ENCODE peak calls at places on chromosome 17, in ten cellular contexts. One of them, this sample, is unnamed.

GRCh38 chr17:72303787-72304733 is 183.2 kb downstream of the SOX9 start:
- DNase-seq in activated naive CD4-positive, alpha-beta T cell: no peak
- DNase-seq in NCI-H774: no peak
- DNase-seq in GM03348: no peak
- DNase-seq in nephron progenitor cell: no peak
- DNase-seq in activated CD8-positive, alpha-beta T cell treated with anti-CD3 and anti-CD28 coated beads for 36 hours: no peak
- DNase-seq in substantia nigra: no peak
- DNase-seq in body of pancreas: no peak
- DNase-seq in H9: no peak
- DNase-seq in stimulated activated CD4-positive, alpha-beta T cell treated with anti-CD3 and anti-CD28 coated beads, Interleukin-12 subunit alpha, Interleukin-12 subunit beta, amount 100 ng/mL, for 48 hours: no peak
- DNase-seq in this sample: no peak

GRCh38 chr17:77281024-77281903 is 140.5 kb downstream of the SEC14L1 start:
- DNase-seq in activated naive CD4-positive, alpha-beta T cell: peak
- DNase-seq in NCI-H774: peak
- DNase-seq in GM03348: peak
- DNase-seq in nephron progenitor cell: peak
- DNase-seq in activated CD8-positive, alpha-beta T cell treated with anti-CD3 and anti-CD28 coated beads for 36 hours: peak
- DNase-seq in substantia nigra: no peak
- DNase-seq in body of pancreas: peak
- DNase-seq in H9: peak
- DNase-seq in stimulated activated CD4-positive, alpha-beta T cell treated with anti-CD3 and anti-CD28 coated beads, Interleukin-12 subunit alpha, Interleukin-12 subunit beta, amount 100 ng/mL, for 48 hours: peak
- DNase-seq in this sample: peak

GRCh38 chr17:17379197-17379991 is 76.2 kb downstream of the NT5M start:
- DNase-seq in activated naive CD4-positive, alpha-beta T cell: no peak
- DNase-seq in NCI-H774: no peak
- DNase-seq in GM03348: no peak
- DNase-seq in nephron progenitor cell: no peak
- DNase-seq in activated CD8-positive, alpha-beta T cell treated with anti-CD3 and anti-CD28 coated beads for 36 hours: no peak
- DNase-seq in substantia nigra: no peak
- DNase-seq in body of pancreas: peak
- DNase-seq in H9: no peak
- DNase-seq in stimulated activated CD4-positive, alpha-beta T cell treated with anti-CD3 and anti-CD28 coated beads, Interleukin-12 subunit alpha, Interleukin-12 subunit beta, amount 100 ng/mL, for 48 hours: no peak
- DNase-seq in this sample: no peak

GRCh38 chr17:62188713-62189112 is 123.6 kb upstream of the MED13 start:
- DNase-seq in activated naive CD4-positive, alpha-beta T cell: no peak
- DNase-seq in NCI-H774: no peak
- DNase-seq in GM03348: no peak
- DNase-seq in nephron progenitor cell: no peak
- DNase-seq in activated CD8-positive, alpha-beta T cell treated with anti-CD3 and anti-CD28 coated beads for 36 hours: no peak
- DNase-seq in substantia nigra: no peak
- DNase-seq in body of pancreas: no peak
- DNase-seq in H9: no peak
- DNase-seq in stimulated activated CD4-positive, alpha-beta T cell treated with anti-CD3 and anti-CD28 coated beads, Interleukin-12 subunit alpha, Interleukin-12 subunit beta, amount 100 ng/mL, for 48 hours: no peak
- DNase-seq in this sample: no peak

GRCh38 chr17:39757931-39758873 is 20.5 kb downstream of the GRB7 start:
- DNase-seq in activated naive CD4-positive, alpha-beta T cell: no peak
- DNase-seq in NCI-H774: no peak
- DNase-seq in GM03348: no peak
- DNase-seq in nephron progenitor cell: no peak
- DNase-seq in activated CD8-positive, alpha-beta T cell treated with anti-CD3 and anti-CD28 coated beads for 36 hours: peak
- DNase-seq in substantia nigra: no peak
- DNase-seq in body of pancreas: no peak
- DNase-seq in H9: no peak
- DNase-seq in stimulated activated CD4-positive, alpha-beta T cell treated with anti-CD3 and anti-CD28 coated beads, Interleukin-12 subunit alpha, Interleukin-12 subunit beta, amount 100 ng/mL, for 48 hours: peak
- DNase-seq in this sample: no peak

GRCh38 chr17:7897773-7898172 is 9.2 kb downstream of the CHD3 start:
- DNase-seq in activated naive CD4-positive, alpha-beta T cell: no peak
- DNase-seq in NCI-H774: no peak
- DNase-seq in GM03348: peak
- DNase-seq in nephron progenitor cell: no peak
- DNase-seq in activated CD8-positive, alpha-beta T cell treated with anti-CD3 and anti-CD28 coated beads for 36 hours: peak
- DNase-seq in substantia nigra: no peak
- DNase-seq in body of pancreas: peak
- DNase-seq in H9: peak
- DNase-seq in stimulated activated CD4-positive, alpha-beta T cell treated with anti-CD3 and anti-CD28 coated beads, Interleukin-12 subunit alpha, Interleukin-12 subunit beta, amount 100 ng/mL, for 48 hours: no peak
- DNase-seq in this sample: no peak

GRCh38 chr17:78716814-78717393 is 65.2 kb downstream of the CYTH1 start:
- DNase-seq in activated naive CD4-positive, alpha-beta T cell: peak
- DNase-seq in NCI-H774: peak
- DNase-seq in GM03348: peak
- DNase-seq in nephron progenitor cell: no peak
- DNase-seq in activated CD8-positive, alpha-beta T cell treated with anti-CD3 and anti-CD28 coated beads for 36 hours: peak
- DNase-seq in substantia nigra: peak
- DNase-seq in body of pancreas: peak
- DNase-seq in H9: no peak
- DNase-seq in stimulated activated CD4-positive, alpha-beta T cell treated with anti-CD3 and anti-CD28 coated beads, Interleukin-12 subunit alpha, Interleukin-12 subunit beta, amount 100 ng/mL, for 48 hours: no peak
- DNase-seq in this sample: peak

GRCh38 chr17:49365667-49366066 is 3.6 kb upstream of the ZNF652 start:
- DNase-seq in activated naive CD4-positive, alpha-beta T cell: no peak
- DNase-seq in NCI-H774: no peak
- DNase-seq in GM03348: peak
- DNase-seq in nephron progenitor cell: no peak
- DNase-seq in activated CD8-positive, alpha-beta T cell treated with anti-CD3 and anti-CD28 coated beads for 36 hours: peak
- DNase-seq in substantia nigra: peak
- DNase-seq in body of pancreas: peak
- DNase-seq in H9: peak
- DNase-seq in stimulated activated CD4-positive, alpha-beta T cell treated with anti-CD3 and anti-CD28 coated beads, Interleukin-12 subunit alpha, Interleukin-12 subunit beta, amount 100 ng/mL, for 48 hours: no peak
- DNase-seq in this sample: no peak

GRCh38 chr17:38864636-38865398 is 5.0 kb upstream of the LASP1 start:
- DNase-seq in activated naive CD4-positive, alpha-beta T cell: no peak
- DNase-seq in NCI-H774: no peak
- DNase-seq in GM03348: no peak
- DNase-seq in nephron progenitor cell: no peak
- DNase-seq in activated CD8-positive, alpha-beta T cell treated with anti-CD3 and anti-CD28 coated beads for 36 hours: no peak
- DNase-seq in substantia nigra: no peak
- DNase-seq in body of pancreas: no peak
- DNase-seq in H9: peak
- DNase-seq in stimulated activated CD4-positive, alpha-beta T cell treated with anti-CD3 and anti-CD28 coated beads, Interleukin-12 subunit alpha, Interleukin-12 subunit beta, amount 100 ng/mL, for 48 hours: no peak
- DNase-seq in this sample: no peak

GRCh38 chr17:51355314-51356083 is 95.2 kb downstream of the UTP18 start:
- DNase-seq in activated naive CD4-positive, alpha-beta T cell: no peak
- DNase-seq in NCI-H774: peak
- DNase-seq in GM03348: peak
- DNase-seq in nephron progenitor cell: no peak
- DNase-seq in activated CD8-positive, alpha-beta T cell treated with anti-CD3 and anti-CD28 coated beads for 36 hours: no peak
- DNase-seq in substantia nigra: no peak
- DNase-seq in body of pancreas: no peak
- DNase-seq in H9: no peak
- DNase-seq in stimulated activated CD4-positive, alpha-beta T cell treated with anti-CD3 and anti-CD28 coated beads, Interleukin-12 subunit alpha, Interleukin-12 subunit beta, amount 100 ng/mL, for 48 hours: no peak
- DNase-seq in this sample: no peak

GRCh38 chr17:65085397-65085796 is 28.9 kb upstream of the GNA13 start:
- DNase-seq in activated naive CD4-positive, alpha-beta T cell: no peak
- DNase-seq in NCI-H774: no peak
- DNase-seq in GM03348: no peak
- DNase-seq in nephron progenitor cell: no peak
- DNase-seq in activated CD8-positive, alpha-beta T cell treated with anti-CD3 and anti-CD28 coated beads for 36 hours: no peak
- DNase-seq in substantia nigra: no peak
- DNase-seq in body of pancreas: no peak
- DNase-seq in H9: peak
- DNase-seq in stimulated activated CD4-positive, alpha-beta T cell treated with anti-CD3 and anti-CD28 coated beads, Interleukin-12 subunit alpha, Interleukin-12 subunit beta, amount 100 ng/mL, for 48 hours: no peak
- DNase-seq in this sample: no peak

GRCh38 chr17:28997811-28998210 is 8.0 kb downstream of the SEZ6 start:
- DNase-seq in activated naive CD4-positive, alpha-beta T cell: no peak
- DNase-seq in NCI-H774: peak
- DNase-seq in GM03348: no peak
- DNase-seq in nephron progenitor cell: no peak
- DNase-seq in activated CD8-positive, alpha-beta T cell treated with anti-CD3 and anti-CD28 coated beads for 36 hours: no peak
- DNase-seq in substantia nigra: no peak
- DNase-seq in body of pancreas: no peak
- DNase-seq in H9: no peak
- DNase-seq in stimulated activated CD4-positive, alpha-beta T cell treated with anti-CD3 and anti-CD28 coated beads, Interleukin-12 subunit alpha, Interleukin-12 subunit beta, amount 100 ng/mL, for 48 hours: no peak
- DNase-seq in this sample: no peak

GRCh38 chr17:58335779-58336455 is 7.3 kb upstream of the TSPOAP1 start:
- DNase-seq in activated naive CD4-positive, alpha-beta T cell: peak
- DNase-seq in NCI-H774: no peak
- DNase-seq in GM03348: no peak
- DNase-seq in nephron progenitor cell: no peak
- DNase-seq in activated CD8-positive, alpha-beta T cell treated with anti-CD3 and anti-CD28 coated beads for 36 hours: peak
- DNase-seq in substantia nigra: no peak
- DNase-seq in body of pancreas: no peak
- DNase-seq in H9: no peak
- DNase-seq in stimulated activated CD4-positive, alpha-beta T cell treated with anti-CD3 and anti-CD28 coated beads, Interleukin-12 subunit alpha, Interleukin-12 subunit beta, amount 100 ng/mL, for 48 hours: peak
- DNase-seq in this sample: no peak

GRCh38 chr17:82146663-82147654 is 48.9 kb upstream of the FASN start:
- DNase-seq in activated naive CD4-positive, alpha-beta T cell: no peak
- DNase-seq in NCI-H774: no peak
- DNase-seq in GM03348: no peak
- DNase-seq in nephron progenitor cell: no peak
- DNase-seq in activated CD8-positive, alpha-beta T cell treated with anti-CD3 and anti-CD28 coated beads for 36 hours: no peak
- DNase-seq in substantia nigra: no peak
- DNase-seq in body of pancreas: no peak
- DNase-seq in H9: no peak
- DNase-seq in stimulated activated CD4-positive, alpha-beta T cell treated with anti-CD3 and anti-CD28 coated beads, Interleukin-12 subunit alpha, Interleukin-12 subunit beta, amount 100 ng/mL, for 48 hours: no peak
- DNase-seq in this sample: no peak

GRCh38 chr17:57276621-57277020 is 20.3 kb downstream of the MSI2 start:
- DNase-seq in activated naive CD4-positive, alpha-beta T cell: no peak
- DNase-seq in NCI-H774: no peak
- DNase-seq in GM03348: no peak
- DNase-seq in nephron progenitor cell: no peak
- DNase-seq in activated CD8-positive, alpha-beta T cell treated with anti-CD3 and anti-CD28 coated beads for 36 hours: no peak
- DNase-seq in substantia nigra: no peak
- DNase-seq in body of pancreas: no peak
- DNase-seq in H9: no peak
- DNase-seq in stimulated activated CD4-positive, alpha-beta T cell treated with anti-CD3 and anti-CD28 coated beads, Interleukin-12 subunit alpha, Interleukin-12 subunit beta, amount 100 ng/mL, for 48 hours: no peak
- DNase-seq in this sample: no peak

GRCh38 chr17:8060274-8060673 is 21.4 kb downstream of the ALOX15B start:
- DNase-seq in activated naive CD4-positive, alpha-beta T cell: no peak
- DNase-seq in NCI-H774: peak
- DNase-seq in GM03348: peak
- DNase-seq in nephron progenitor cell: peak
- DNase-seq in activated CD8-positive, alpha-beta T cell treated with anti-CD3 and anti-CD28 coated beads for 36 hours: peak
- DNase-seq in substantia nigra: peak
- DNase-seq in body of pancreas: peak
- DNase-seq in H9: peak
- DNase-seq in stimulated activated CD4-positive, alpha-beta T cell treated with anti-CD3 and anti-CD28 coated beads, Interleukin-12 subunit alpha, Interleukin-12 subunit beta, amount 100 ng/mL, for 48 hours: peak
- DNase-seq in this sample: no peak

GRCh38 chr17:75524971-75525805 is at the start of gene LLGL2:
- DNase-seq in activated naive CD4-positive, alpha-beta T cell: peak
- DNase-seq in NCI-H774: peak
- DNase-seq in GM03348: peak
- DNase-seq in nephron progenitor cell: peak
- DNase-seq in activated CD8-positive, alpha-beta T cell treated with anti-CD3 and anti-CD28 coated beads for 36 hours: peak
- DNase-seq in substantia nigra: no peak
- DNase-seq in body of pancreas: peak
- DNase-seq in H9: peak
- DNase-seq in stimulated activated CD4-positive, alpha-beta T cell treated with anti-CD3 and anti-CD28 coated beads, Interleukin-12 subunit alpha, Interleukin-12 subunit beta, amount 100 ng/mL, for 48 hours: peak
- DNase-seq in this sample: peak

GRCh38 chr17:48522031-48522593 is 8.7 kb downstream of the HOXB1 start:
- DNase-seq in activated naive CD4-positive, alpha-beta T cell: no peak
- DNase-seq in NCI-H774: no peak
- DNase-seq in GM03348: no peak
- DNase-seq in nephron progenitor cell: peak
- DNase-seq in activated CD8-positive, alpha-beta T cell treated with anti-CD3 and anti-CD28 coated beads for 36 hours: no peak
- DNase-seq in substantia nigra: no peak
- DNase-seq in body of pancreas: no peak
- DNase-seq in H9: peak
- DNase-seq in stimulated activated CD4-positive, alpha-beta T cell treated with anti-CD3 and anti-CD28 coated beads, Interleukin-12 subunit alpha, Interleukin-12 subunit beta, amount 100 ng/mL, for 48 hours: no peak
- DNase-seq in this sample: no peak

GRCh38 chr17:60047590-60047989 is 31.1 kb downstream of the HEATR6 start:
- DNase-seq in activated naive CD4-positive, alpha-beta T cell: no peak
- DNase-seq in NCI-H774: no peak
- DNase-seq in GM03348: no peak
- DNase-seq in nephron progenitor cell: no peak
- DNase-seq in activated CD8-positive, alpha-beta T cell treated with anti-CD3 and anti-CD28 coated beads for 36 hours: no peak
- DNase-seq in substantia nigra: no peak
- DNase-seq in body of pancreas: no peak
- DNase-seq in H9: no peak
- DNase-seq in stimulated activated CD4-positive, alpha-beta T cell treated with anti-CD3 and anti-CD28 coated beads, Interleukin-12 subunit alpha, Interleukin-12 subunit beta, amount 100 ng/mL, for 48 hours: no peak
- DNase-seq in this sample: no peak

GRCh38 chr17:18166894-18167293 is 16.7 kb upstream of the ALKBH5 start:
- DNase-seq in activated naive CD4-positive, alpha-beta T cell: no peak
- DNase-seq in NCI-H774: no peak
- DNase-seq in GM03348: no peak
- DNase-seq in nephron progenitor cell: no peak
- DNase-seq in activated CD8-positive, alpha-beta T cell treated with anti-CD3 and anti-CD28 coated beads for 36 hours: no peak
- DNase-seq in substantia nigra: no peak
- DNase-seq in body of pancreas: peak
- DNase-seq in H9: no peak
- DNase-seq in stimulated activated CD4-positive, alpha-beta T cell treated with anti-CD3 and anti-CD28 coated beads, Interleukin-12 subunit alpha, Interleukin-12 subunit beta, amount 100 ng/mL, for 48 hours: no peak
- DNase-seq in this sample: no peak

GRCh38 chr17:22511431-22511830 is 819.1 kb downstream of the KCNJ18 start:
- DNase-seq in activated naive CD4-positive, alpha-beta T cell: no peak
- DNase-seq in NCI-H774: no peak
- DNase-seq in GM03348: no peak
- DNase-seq in nephron progenitor cell: no peak
- DNase-seq in activated CD8-positive, alpha-beta T cell treated with anti-CD3 and anti-CD28 coated beads for 36 hours: no peak
- DNase-seq in substantia nigra: no peak
- DNase-seq in body of pancreas: no peak
- DNase-seq in H9: no peak
- DNase-seq in stimulated activated CD4-positive, alpha-beta T cell treated with anti-CD3 and anti-CD28 coated beads, Interleukin-12 subunit alpha, Interleukin-12 subunit beta, amount 100 ng/mL, for 48 hours: no peak
- DNase-seq in this sample: no peak

GRCh38 chr17:50922739-50923405 is 56.7 kb upstream of the TOB1 start:
- DNase-seq in activated naive CD4-positive, alpha-beta T cell: no peak
- DNase-seq in NCI-H774: no peak
- DNase-seq in GM03348: no peak
- DNase-seq in nephron progenitor cell: no peak
- DNase-seq in activated CD8-positive, alpha-beta T cell treated with anti-CD3 and anti-CD28 coated beads for 36 hours: no peak
- DNase-seq in substantia nigra: no peak
- DNase-seq in body of pancreas: no peak
- DNase-seq in H9: no peak
- DNase-seq in stimulated activated CD4-positive, alpha-beta T cell treated with anti-CD3 and anti-CD28 coated beads, Interleukin-12 subunit alpha, Interleukin-12 subunit beta, amount 100 ng/mL, for 48 hours: no peak
- DNase-seq in this sample: no peak

GRCh38 chr17:72421128-72422092 is 300.6 kb downstream of the SOX9 start:
- DNase-seq in activated naive CD4-positive, alpha-beta T cell: no peak
- DNase-seq in NCI-H774: no peak
- DNase-seq in GM03348: peak
- DNase-seq in nephron progenitor cell: no peak
- DNase-seq in activated CD8-positive, alpha-beta T cell treated with anti-CD3 and anti-CD28 coated beads for 36 hours: peak
- DNase-seq in substantia nigra: no peak
- DNase-seq in body of pancreas: peak
- DNase-seq in H9: no peak
- DNase-seq in stimulated activated CD4-positive, alpha-beta T cell treated with anti-CD3 and anti-CD28 coated beads, Interleukin-12 subunit alpha, Interleukin-12 subunit beta, amount 100 ng/mL, for 48 hours: peak
- DNase-seq in this sample: no peak

GRCh38 chr17:73759324-73760185 is 115.3 kb upstream of the SDK2 start:
- DNase-seq in activated naive CD4-positive, alpha-beta T cell: no peak
- DNase-seq in NCI-H774: peak
- DNase-seq in GM03348: no peak
- DNase-seq in nephron progenitor cell: no peak
- DNase-seq in activated CD8-positive, alpha-beta T cell treated with anti-CD3 and anti-CD28 coated beads for 36 hours: no peak
- DNase-seq in substantia nigra: no peak
- DNase-seq in body of pancreas: peak
- DNase-seq in H9: no peak
- DNase-seq in stimulated activated CD4-positive, alpha-beta T cell treated with anti-CD3 and anti-CD28 coated beads, Interleukin-12 subunit alpha, Interleukin-12 subunit beta, amount 100 ng/mL, for 48 hours: no peak
- DNase-seq in this sample: no peak

GRCh38 chr17:39027037-39027436 is 59.8 kb upstream of the FBXO47 start:
- DNase-seq in activated naive CD4-positive, alpha-beta T cell: no peak
- DNase-seq in NCI-H774: peak
- DNase-seq in GM03348: peak
- DNase-seq in nephron progenitor cell: peak
- DNase-seq in activated CD8-positive, alpha-beta T cell treated with anti-CD3 and anti-CD28 coated beads for 36 hours: peak
- DNase-seq in substantia nigra: no peak
- DNase-seq in body of pancreas: peak
- DNase-seq in H9: peak
- DNase-seq in stimulated activated CD4-positive, alpha-beta T cell treated with anti-CD3 and anti-CD28 coated beads, Interleukin-12 subunit alpha, Interleukin-12 subunit beta, amount 100 ng/mL, for 48 hours: no peak
- DNase-seq in this sample: peak

GRCh38 chr17:74274703-74275340 is 788 bp downstream of the DNAI2 start:
- DNase-seq in activated naive CD4-positive, alpha-beta T cell: no peak
- DNase-seq in NCI-H774: peak
- DNase-seq in GM03348: no peak
- DNase-seq in nephron progenitor cell: no peak
- DNase-seq in activated CD8-positive, alpha-beta T cell treated with anti-CD3 and anti-CD28 coated beads for 36 hours: no peak
- DNase-seq in substantia nigra: no peak
- DNase-seq in body of pancreas: no peak
- DNase-seq in H9: no peak
- DNase-seq in stimulated activated CD4-positive, alpha-beta T cell treated with anti-CD3 and anti-CD28 coated beads, Interleukin-12 subunit alpha, Interleukin-12 subunit beta, amount 100 ng/mL, for 48 hours: no peak
- DNase-seq in this sample: no peak

GRCh38 chr17:58702708-58703107 is 10.3 kb downstream of the RAD51C start:
- DNase-seq in activated naive CD4-positive, alpha-beta T cell: no peak
- DNase-seq in NCI-H774: no peak
- DNase-seq in GM03348: no peak
- DNase-seq in nephron progenitor cell: no peak
- DNase-seq in activated CD8-positive, alpha-beta T cell treated with anti-CD3 and anti-CD28 coated beads for 36 hours: no peak
- DNase-seq in substantia nigra: no peak
- DNase-seq in body of pancreas: no peak
- DNase-seq in H9: no peak
- DNase-seq in stimulated activated CD4-positive, alpha-beta T cell treated with anti-CD3 and anti-CD28 coated beads, Interleukin-12 subunit alpha, Interleukin-12 subunit beta, amount 100 ng/mL, for 48 hours: no peak
- DNase-seq in this sample: no peak

GRCh38 chr17:64309710-64310109 is 46.6 kb upstream of the TEX2 start:
- DNase-seq in activated naive CD4-positive, alpha-beta T cell: no peak
- DNase-seq in NCI-H774: no peak
- DNase-seq in GM03348: no peak
- DNase-seq in nephron progenitor cell: no peak
- DNase-seq in activated CD8-positive, alpha-beta T cell treated with anti-CD3 and anti-CD28 coated beads for 36 hours: no peak
- DNase-seq in substantia nigra: no peak
- DNase-seq in body of pancreas: no peak
- DNase-seq in H9: no peak
- DNase-seq in stimulated activated CD4-positive, alpha-beta T cell treated with anti-CD3 and anti-CD28 coated beads, Interleukin-12 subunit alpha, Interleukin-12 subunit beta, amount 100 ng/mL, for 48 hours: no peak
- DNase-seq in this sample: no peak

This sample was measured in anterior cingulate cortex.